ENCODE peak calls at places on chromosomes 11 and 22, in four cellular contexts. K is osteocyte, H is GM12865, Z is prostate gland. L is an unnamed sample.

GRCh38 chr22:37109242-37109917 is at the start of gene TMPRSS6:
- DNase-seq in H (no peak), K (no peak), Z (no peak), L (no peak)

GRCh38 chr11:116144387-116144958 is 628.3 kb downstream of the BUD13 start:
- DNase-seq in Z (no peak), K (no peak), H (no peak), L (no peak)

GRCh38 chr11:59754494-59754858 is 700 bp upstream of the STX3 start:
- DNase-seq in K (no peak), H (peak), Z (peak), L (peak)

GRCh38 chr11:121024989-121025388 is 1.1 kb downstream of the TBCEL start:
- DNase-seq in H (peak), K (no peak), Z (no peak), L (peak)

GRCh38 chr11:95305726-95306522 is 74.9 kb upstream of the SESN3 start:
- DNase-seq in H (no peak), Z (no peak), K (no peak), L (no peak)

GRCh38 chr11:36372101-36372767 is 76.1 kb downstream of the PRR5L start:
- DNase-seq in Z (no peak), H (no peak), K (no peak), L (no peak)

GRCh38 chr11:112805658-112806057 is 155.6 kb upstream of the NCAM1 start:
- DNase-seq in H (no peak), K (no peak), Z (no peak), L (no peak)

GRCh38 chr11:45332486-45332934 is 46.4 kb upstream of the SYT13 start:
- DNase-seq in H (peak), Z (no peak), K (peak), L (peak)

GRCh38 chr11:58659404-58659803 is 36.9 kb downstream of the CNTF start:
- DNase-seq in H (no peak), Z (no peak), K (no peak), L (no peak)

GRCh38 chr11:26867286-26867685 is 126.6 kb upstream of the FIBIN start:
- DNase-seq in Z (no peak), H (no peak), K (no peak), L (no peak)

GRCh38 chr11:12185914-12186313 is 75.5 kb downstream of the MICAL2 start:
- DNase-seq in Z (no peak), H (no peak), K (no peak), L (no peak)

GRCh38 chr11:48116843-48117242 is 99.8 kb upstream of the OR4B1 start:
- DNase-seq in Z (no peak), H (peak), K (no peak), L (no peak)

GRCh38 chr11:111561801-111562325 is 21.3 kb downstream of the LAYN start:
- DNase-seq in H (no peak), K (no peak), Z (no peak), L (no peak)

GRCh38 chr11:77191429-77191822 is 63.4 kb downstream of the MYO7A start:
- DNase-seq in K (no peak), Z (no peak), H (no peak), L (no peak)

GRCh38 chr11:74683279-74683871 is 47.9 kb downstream of the CHRDL2 start:
- DNase-seq in Z (peak), K (no peak), H (no peak), L (peak)
- TF ChIP-seq CTCF in Z (peak), K (peak), H (peak), L (peak)

GRCh38 chr11:70493089-70493474 is 94.8 kb downstream of the CTTN start:
- DNase-seq in Z (no peak), H (no peak), K (no peak), L (no peak)

GRCh38 chr11:70490723-70491558 is 92.6 kb downstream of the CTTN start:
- DNase-seq in Z (no peak), K (no peak), H (no peak), L (no peak)

GRCh38 chr11:70490208-70490607 is 91.9 kb downstream of the CTTN start:
- DNase-seq in H (peak), Z (no peak), K (no peak), L (peak)

GRCh38 chr11:70493891-70494290 is 95.6 kb downstream of the CTTN start:
- DNase-seq in K (no peak), H (no peak), Z (no peak), L (no peak)

GRCh38 chr11:70491696-70492472 is 93.6 kb downstream of the CTTN start:
- DNase-seq in Z (no peak), H (no peak), K (no peak), L (no peak)
- TF ChIP-seq CTCF in Z (no peak), H (no peak), K (no peak), L (no peak)

GRCh38 chr11:88280673-88281316 is 56.7 kb downstream of the CTSC start:
- DNase-seq in H (no peak), Z (peak), K (no peak), L (no peak)

GRCh38 chr11:88284306-88285057 is 53.1 kb downstream of the CTSC start:
- DNase-seq in Z (no peak), H (no peak), K (no peak), L (no peak)

GRCh38 chr11:88282789-88283188 is 54.7 kb downstream of the CTSC start:
- DNase-seq in Z (no peak), K (no peak), H (no peak), L (no peak)

GRCh38 chr11:88275636-88276035 is 61.9 kb downstream of the CTSC start:
- DNase-seq in H (no peak), Z (no peak), K (no peak), L (no peak)

GRCh38 chr11:88281317-88281712 is 56.2 kb downstream of the CTSC start:
- DNase-seq in Z (no peak), H (no peak), K (no peak), L (no peak)
- TF ChIP-seq CTCF in Z (no peak), H (no peak), K (no peak), L (peak)

GRCh38 chr11:68355471-68355870 is 43.1 kb downstream of the LRP5 start:
- DNase-seq in Z (no peak), K (no peak), H (no peak), L (no peak)

GRCh38 chr11:68353118-68353517 is 40.7 kb downstream of the LRP5 start:
- DNase-seq in K (no peak), Z (no peak), H (no peak), L (no peak)

GRCh38 chr11:68352591-68352990 is 40.2 kb downstream of the LRP5 start:
- DNase-seq in K (no peak), H (no peak), Z (no peak), L (no peak)

GRCh38 chr11:68353669-68354068 is 41.3 kb downstream of the LRP5 start:
- DNase-seq in Z (no peak), H (no peak), K (no peak), L (no peak)

GRCh38 chr11:68354181-68354872 is 41.9 kb downstream of the LRP5 start:
- DNase-seq in Z (peak), H (no peak), K (peak), L (no peak)
- TF ChIP-seq CTCF in Z (no peak), H (no peak), K (no peak), L (no peak)

DNA sequence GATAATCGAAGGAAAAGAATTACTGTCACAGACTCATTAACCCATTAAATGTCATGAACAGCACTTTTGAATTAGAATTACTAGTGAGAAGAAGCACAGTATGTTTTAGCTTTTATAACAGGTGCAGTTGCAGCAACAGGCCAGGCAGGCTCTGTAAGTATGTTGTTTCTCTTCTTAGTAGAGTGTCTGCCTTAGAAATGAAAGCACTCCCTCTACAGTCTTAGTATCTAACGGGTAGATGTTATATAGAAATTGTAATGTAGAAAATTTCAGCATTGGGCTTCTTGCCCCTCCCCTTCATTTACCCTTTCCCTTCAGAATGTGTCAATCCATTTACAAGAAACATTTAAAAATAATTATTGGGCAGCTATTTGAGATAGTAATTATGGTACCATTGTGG is 87.4 kb downstream of the HIPK3 start:
- DNase-seq in H (peak), Z (no peak), K (no peak), L (no peak)
- TF ChIP-seq CTCF in H (no peak), Z (peak), K (peak), L (no peak)

GRCh38 chr11:132862918-132863317 is 669.4 kb downstream of the OPCML start:
- DNase-seq in Z (no peak), H (no peak), K (no peak), L (no peak)
- TF ChIP-seq CTCF in Z (no peak), H (no peak), K (no peak), L (no peak)

GRCh38 chr11:74307409-74307808 is 4.0 kb downstream of the P4HA3 start:
- DNase-seq in H (no peak), Z (no peak), K (no peak), L (no peak)

GRCh38 chr11:74310857-74311256 is 583 bp downstream of the P4HA3 start:
- DNase-seq in H (no peak), K (no peak), Z (no peak), L (no peak)

GRCh38 chr11:74312321-74312720 is 881 bp upstream of the P4HA3 start:
- DNase-seq in Z (no peak), H (no peak), K (no peak), L (no peak)

GRCh38 chr11:74306440-74307175 is 4.8 kb downstream of the P4HA3 start:
- DNase-seq in K (no peak), Z (no peak), H (no peak), L (no peak)

DNA sequence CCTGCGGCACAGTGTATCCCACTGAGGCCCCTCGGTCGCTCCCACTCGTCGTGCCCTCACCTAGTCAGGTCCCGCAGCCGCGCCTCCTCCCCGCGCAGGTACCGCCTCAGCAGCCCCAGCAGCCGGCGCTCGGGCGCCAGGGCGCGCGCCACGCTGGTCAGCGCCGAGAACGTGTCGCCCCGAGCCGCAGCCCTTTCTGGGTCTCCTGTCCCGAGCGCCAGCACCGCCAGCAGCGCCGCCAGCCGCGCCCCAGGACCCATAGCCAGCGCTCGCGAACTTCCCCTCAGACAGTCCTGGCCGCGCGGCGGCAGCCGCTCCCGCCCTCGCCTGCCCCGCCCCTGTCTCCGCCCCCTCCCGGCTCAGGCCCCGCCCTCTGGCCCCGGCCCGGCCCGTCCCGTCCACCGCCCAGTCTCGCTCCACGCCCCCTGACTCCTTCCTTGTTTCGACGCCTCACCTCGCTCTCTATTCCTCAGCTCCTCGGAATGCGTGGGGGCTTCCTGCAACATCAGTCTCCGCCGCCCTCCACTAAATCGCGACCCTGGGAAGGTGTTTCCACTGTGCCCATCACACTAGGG is at the start of gene P4HA3:
- DNase-seq in K (peak), Z (peak), H (peak), L (peak)
- TF ChIP-seq CTCF in K (peak), Z (no peak), H (no peak), L (no peak)

GRCh38 chr11:15258433-15259350 is 144.0 kb downstream of the INSC start:
- DNase-seq in Z (no peak), H (no peak), K (no peak), L (no peak)
- TF ChIP-seq CTCF in Z (no peak), H (no peak), K (peak), L (no peak)

DNA sequence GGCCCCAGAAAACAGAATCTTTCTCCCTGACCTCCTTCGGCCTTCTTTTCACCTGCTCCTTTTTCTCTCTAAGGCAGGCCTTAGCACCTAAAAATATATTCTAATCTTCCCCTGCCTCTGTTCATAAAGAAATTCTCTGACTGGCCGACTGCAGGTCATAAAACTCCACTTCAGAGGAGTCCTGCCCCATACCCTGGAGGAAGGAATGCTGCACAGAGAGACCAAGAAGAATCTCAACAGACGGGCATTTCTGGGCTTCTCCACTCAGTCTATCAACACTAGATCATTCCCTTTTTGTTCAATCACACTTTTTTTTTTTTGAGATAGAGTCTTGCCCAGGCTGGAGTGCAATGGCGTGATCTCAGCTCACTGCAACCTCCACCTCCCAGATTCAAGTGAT is 19.7 kb upstream of the PGA3 start:
- DNase-seq in K (no peak), H (no peak), Z (no peak), L (no peak)
- TF ChIP-seq CTCF in K (no peak), H (no peak), Z (no peak), L (no peak)

DNA sequence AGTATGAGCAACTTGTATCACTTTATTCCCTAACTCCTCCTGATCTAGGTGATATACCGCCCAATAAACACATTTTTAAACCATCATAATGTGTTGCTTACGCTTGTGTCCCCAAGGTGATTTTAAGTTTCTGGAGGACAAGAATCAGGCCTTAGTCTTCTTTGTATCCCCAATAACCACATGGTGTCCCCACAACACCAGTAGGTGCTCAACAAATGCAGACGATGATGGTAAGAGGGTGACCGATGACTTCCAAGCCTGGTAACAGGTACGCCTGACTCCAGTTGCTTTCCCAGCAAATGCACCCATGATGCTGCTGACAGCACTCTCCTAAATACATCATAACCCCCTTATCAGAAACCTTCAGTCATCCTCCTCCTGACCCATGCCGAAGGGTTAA is 64.2 kb downstream of the EFCAB6 start:
- DNase-seq in K (no peak), Z (no peak), H (peak), L (no peak)
- TF ChIP-seq CTCF in K (no peak), Z (no peak), H (peak), L (peak)

L was measured in GM13977.